ENCODE peak calls at places on chromosomes 3 and 15, in seven cellular contexts. B is amniotic stem cell; R is mesothelial cell of epicardium; X is vagina; Q is naive thymus-derived CD8-positive, alpha-beta T cell; F is GM04504; Y is left lung. M is an unnamed sample.

GRCh38 chr3:94303897-94304296 is 241.0 kb downstream of the NSUN3 start:
- DNase-seq in B (no peak), R (no peak), X (no peak), Q (no peak), F (no peak), Y (no peak), M (no peak)

GRCh38 chr3:157335198-157335597 is 101.5 kb upstream of the PTX3 start:
- DNase-seq in B (no peak), R (no peak), X (no peak), Q (no peak), F (no peak), Y (no peak), M (no peak)

GRCh38 chr3:139285691-139286090 is 58.1 kb upstream of the MRPS22 start:
- DNase-seq in B (no peak), R (no peak), X (no peak), Q (no peak), F (no peak), Y (no peak), M (no peak)

GRCh38 chr15:98614681-98615080 is 33.7 kb upstream of the IGF1R start:
- DNase-seq in B (no peak), R (no peak), X (no peak), Q (no peak), F (no peak), Y (no peak), M (no peak)

GRCh38 chr15:61318802-61319201 is 89.7 kb upstream of the RORA start:
- DNase-seq in B (no peak), R (no peak), X (no peak), Q (no peak), F (no peak), Y (no peak), M (no peak)

GRCh38 chr3:12979947-12980487 is 93.2 kb downstream of the IQSEC1 start:
- DNase-seq in B (no peak), R (no peak), X (no peak), Q (no peak), F (no peak), Y (no peak), M (no peak)

GRCh38 chr15:50865515-50866370 is 42.7 kb upstream of the AP4E1 start:
- DNase-seq in B (no peak), R (no peak), X (no peak), Q (no peak), F (no peak), Y (no peak), M (no peak)

GRCh38 chr15:32683906-32684584 is 33.8 kb upstream of the GREM1 start:
- DNase-seq in B (no peak), R (no peak), X (no peak), Q (no peak), F (peak; percentile 96), Y (peak; percentile 46), M (peak; percentile 61)

GRCh38 chr3:137612293-137612692 is 151.8 kb upstream of the SOX14 start:
- DNase-seq in B (no peak), R (no peak), X (no peak), Q (no peak), F (no peak), Y (no peak), M (no peak)

GRCh38 chr3:143122608-143123352 is 3.2 kb downstream of the CHST2 start:
- DNase-seq in B (no peak), R (no peak), X (no peak), Q (peak; percentile 7), F (no peak), Y (no peak), M (peak; percentile 29)

GRCh38 chr3:20658491-20658890 is 472.5 kb upstream of the SGO1 start:
- DNase-seq in B (no peak), R (no peak), X (no peak), Q (no peak), F (no peak), Y (no peak), M (no peak)

GRCh38 chr3:52415769-52416168 is 29.1 kb downstream of the SEMA3G start:
- DNase-seq in B (no peak), R (no peak), X (no peak), Q (no peak), F (no peak), Y (no peak), M (no peak)

GRCh38 chr15:94840794-94841587 is 609.6 kb downstream of the MCTP2 start:
- DNase-seq in B (no peak), R (no peak), X (no peak), Q (no peak), F (no peak), Y (no peak), M (no peak)

GRCh38 chr3:69628956-69629355 is 110.3 kb upstream of the MITF start:
- DNase-seq in B (no peak), R (no peak), X (no peak), Q (no peak), F (no peak), Y (no peak), M (no peak)

GRCh38 chr3:30693470-30694120 is 87.2 kb downstream of the TGFBR2 start:
- DNase-seq in B (peak; percentile 42), R (no peak), X (no peak), Q (peak; percentile 64), F (peak; percentile 35), Y (no peak), M (peak; percentile 75)

GRCh38 chr3:190586631-190587000 is 72.7 kb downstream of the IL1RAP start:
- DNase-seq in B (peak; percentile 49), R (no peak), X (no peak), Q (no peak), F (peak; percentile 26), Y (no peak), M (peak; percentile 17)

GRCh38 chr3:171829841-171830559 is 13.1 kb upstream of the TMEM212 start:
- DNase-seq in B (no peak), R (no peak), X (no peak), Q (no peak), F (peak; percentile 60), Y (peak; percentile 78), M (peak; percentile 60)

GRCh38 chr15:64456634-64457108 is 3.7 kb upstream of the ZNF609 start:
- DNase-seq in B (no peak), R (no peak), X (no peak), Q (no peak), F (no peak), Y (no peak), M (peak; percentile 95)

GRCh38 chr3:171039674-171040073 is 13.2 kb upstream of the SLC2A2 start:
- DNase-seq in B (no peak), R (no peak), X (no peak), Q (no peak), F (no peak), Y (no peak), M (no peak)

GRCh38 chr3:132399054-132399929 is 18.0 kb upstream of the DNAJC13 start:
- DNase-seq in B (peak; percentile 22), R (no peak), X (no peak), Q (no peak), F (peak; percentile 29), Y (no peak), M (peak; percentile 70)

GRCh38 chr3:141421639-141422319 is 53.5 kb downstream of the ZBTB38 start:
- DNase-seq in B (peak; percentile 63), R (no peak), X (no peak), Q (no peak), F (no peak), Y (no peak), M (no peak)